ENCODE peak calls at places on chromosome 19, in six cellular contexts. U is HFF-Myc, E is adrenal gland, F is cardiac muscle cell, J is left lung, R is cardiac fibroblast. L is an unnamed sample.

GRCh38 chr19:43425567-43426392 is 11.1 kb downstream of the TEX101 start:
- DNase-seq in R (peak), U (no peak), J (no peak), E (peak), F (peak), L (no peak)

GRCh38 chr19:5389353-5389752 is 48.7 kb upstream of the PTPRS start:
- DNase-seq in E (no peak), F (no peak), R (no peak), J (no peak), U (no peak), L (no peak)

GRCh38 chr19:45275370-45275971 is 24.4 kb downstream of the MARK4 start:
- DNase-seq in E (no peak), J (no peak), F (no peak), R (no peak), U (peak), L (no peak)

GRCh38 chr19:40962460-40962961 is 28.6 kb upstream of the CYP2B6 start:
- DNase-seq in U (no peak), R (peak), E (no peak), J (no peak), F (no peak), L (peak)

GRCh38 chr19:28010656-28011055 is 1202.3 kb downstream of the UQCRFS1 start:
- DNase-seq in R (no peak), E (no peak), J (no peak), F (no peak), U (no peak), L (no peak)

GRCh38 chr19:5480427-5480836 is 25.2 kb downstream of the ZNRF4 start:
- DNase-seq in R (peak), U (no peak), J (no peak), E (peak), F (peak), L (no peak)

GRCh38 chr19:14003279-14004051 is 2.7 kb downstream of the RFX1 start:
- DNase-seq in U (no peak), E (no peak), R (no peak), F (no peak), J (no peak), L (no peak)

GRCh38 chr19:46513461-46514236 is 18.0 kb upstream of the PNMA8B start:
- DNase-seq in J (peak), E (peak), U (peak), R (peak), F (peak), L (peak)

GRCh38 chr19:47713046-47714021 is at the start of gene EHD2:
- DNase-seq in R (peak), F (peak), U (no peak), J (peak), E (peak), L (no peak)

GRCh38 chr19:28522545-28522922 is 690.4 kb downstream of the UQCRFS1 start:
- DNase-seq in R (no peak), F (no peak), E (no peak), U (no peak), J (no peak), L (no peak)

GRCh38 chr19:3508771-3509535 is 2.8 kb downstream of the FZR1 start:
- DNase-seq in J (no peak), E (no peak), U (no peak), R (no peak), F (no peak), L (no peak)

GRCh38 chr19:40416918-40417713 is 3.9 kb upstream of the PRX start:
- DNase-seq in E (no peak), J (no peak), U (no peak), R (peak), F (no peak), L (no peak)

GRCh38 chr19:35733180-35734125 is 8.8 kb downstream of the IGFLR1 start:
- DNase-seq in J (no peak), F (no peak), E (peak), R (no peak), U (no peak), L (no peak)

GRCh38 chr19:35734889-35735288 is 7.4 kb downstream of the IGFLR1 start:
- DNase-seq in J (no peak), E (no peak), F (no peak), U (no peak), R (no peak), L (no peak)

GRCh38 chr19:35732540-35733179 is 9.6 kb downstream of the IGFLR1 start:
- DNase-seq in J (no peak), U (no peak), F (no peak), E (no peak), R (no peak), L (no peak)

GRCh38 chr19:35731779-35732405 is 10.4 kb downstream of the IGFLR1 start:
- DNase-seq in J (no peak), R (no peak), U (no peak), E (no peak), F (no peak), L (no peak)

GRCh38 chr19:35734273-35734672 is 8.0 kb downstream of the IGFLR1 start:
- DNase-seq in E (no peak), J (no peak), R (no peak), U (no peak), F (no peak), L (no peak)
- TF ChIP-seq CTCF in E (no peak), J (no peak), R (no peak), U (no peak), F (no peak), L (no peak)

DNA sequence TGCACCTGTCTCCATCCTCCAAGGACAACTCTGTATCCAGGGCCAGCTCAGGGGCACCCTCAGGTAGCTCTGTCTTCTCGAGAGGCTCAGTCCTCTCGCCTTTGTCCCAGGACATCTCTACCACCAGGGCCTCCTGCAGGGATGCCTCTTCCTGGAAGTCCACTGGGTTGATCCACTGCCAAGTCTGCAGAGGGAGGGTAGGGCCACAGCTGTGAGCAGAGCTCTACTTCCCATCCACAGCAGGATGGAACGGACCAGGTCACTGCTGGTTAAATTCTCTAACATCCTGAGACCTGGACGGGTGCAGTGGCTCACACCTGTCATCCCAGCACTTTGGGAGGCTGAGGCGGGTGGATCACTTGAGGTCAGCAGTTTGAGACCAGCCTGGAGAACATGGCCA is 26.8 kb downstream of the IL12RB1 start:
- DNase-seq in R (no peak), U (no peak), F (no peak), E (no peak), J (no peak), L (no peak)
- H3K4me3 ChIP-seq in R (no peak), U (no peak), F (no peak), E (no peak), J (no peak), L (no peak)

GRCh38 chr19:16899566-16900075 is 10.8 kb downstream of the F2RL3 start:
- DNase-seq in U (no peak), F (peak), J (no peak), E (no peak), R (peak), L (no peak)
- TF ChIP-seq CTCF in U (peak), F (peak), J (peak), E (peak), R (peak), L (peak)

GRCh38 chr19:10565567-10566407 is at the start of gene KRI1:
- DNase-seq in F (peak), J (peak), U (peak), R (peak), E (peak), L (peak)

GRCh38 chr19:10567696-10568443 is 909 bp downstream of the CDKN2D start:
- DNase-seq in R (no peak), F (no peak), U (no peak), J (no peak), E (peak), L (no peak)

GRCh38 chr19:10568444-10568825 is 344 bp downstream of the CDKN2D start:
- DNase-seq in E (peak), J (no peak), R (no peak), F (no peak), U (no peak), L (no peak)

GRCh38 chr19:10566408-10566657 is 523 bp upstream of the KRI1 start:
- DNase-seq in U (no peak), R (no peak), F (no peak), E (no peak), J (no peak), L (no peak)

DNA sequence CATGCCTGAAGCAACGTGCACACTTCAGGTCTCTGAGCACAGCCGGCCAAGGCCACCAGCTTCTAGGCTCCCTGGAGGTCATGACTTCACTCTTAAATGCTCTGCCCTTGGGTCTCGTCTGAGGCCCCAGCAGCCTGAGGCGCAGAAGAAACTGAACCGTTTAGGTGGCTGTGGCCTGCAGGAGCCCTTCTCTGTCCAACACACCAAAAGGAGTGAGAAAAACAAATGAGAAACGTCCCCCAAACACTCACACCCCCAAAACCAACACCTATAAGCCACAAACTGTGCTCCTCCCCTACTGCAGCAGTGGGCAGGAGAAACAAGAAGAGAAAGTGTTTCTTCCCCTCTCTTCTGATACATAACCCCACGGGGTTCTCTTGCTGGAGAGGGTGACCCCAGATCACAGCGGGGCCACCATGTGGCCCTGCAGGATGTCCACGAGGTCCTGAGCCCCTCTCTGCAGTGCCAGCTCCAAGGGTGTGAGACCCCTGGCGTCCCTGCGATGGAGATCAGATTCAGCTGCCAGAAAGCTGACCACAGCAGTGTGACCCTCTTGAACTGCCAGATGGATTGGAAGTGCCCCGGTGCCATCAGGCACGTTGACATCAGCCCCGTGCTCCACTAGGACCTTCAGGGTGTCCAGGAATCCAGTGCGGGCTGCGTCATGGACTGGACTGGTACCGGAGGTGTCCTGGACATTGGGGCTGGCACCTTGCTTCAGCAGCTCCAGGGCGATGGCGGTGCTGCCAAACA is 1.0 kb upstream of the KRI1 start:
- DNase-seq in R (no peak), E (peak), F (no peak), U (no peak), J (no peak), L (no peak)
- H3K4me3 ChIP-seq in R (peak), E (no peak), F (no peak), U (peak), J (peak), L (peak)

DNA sequence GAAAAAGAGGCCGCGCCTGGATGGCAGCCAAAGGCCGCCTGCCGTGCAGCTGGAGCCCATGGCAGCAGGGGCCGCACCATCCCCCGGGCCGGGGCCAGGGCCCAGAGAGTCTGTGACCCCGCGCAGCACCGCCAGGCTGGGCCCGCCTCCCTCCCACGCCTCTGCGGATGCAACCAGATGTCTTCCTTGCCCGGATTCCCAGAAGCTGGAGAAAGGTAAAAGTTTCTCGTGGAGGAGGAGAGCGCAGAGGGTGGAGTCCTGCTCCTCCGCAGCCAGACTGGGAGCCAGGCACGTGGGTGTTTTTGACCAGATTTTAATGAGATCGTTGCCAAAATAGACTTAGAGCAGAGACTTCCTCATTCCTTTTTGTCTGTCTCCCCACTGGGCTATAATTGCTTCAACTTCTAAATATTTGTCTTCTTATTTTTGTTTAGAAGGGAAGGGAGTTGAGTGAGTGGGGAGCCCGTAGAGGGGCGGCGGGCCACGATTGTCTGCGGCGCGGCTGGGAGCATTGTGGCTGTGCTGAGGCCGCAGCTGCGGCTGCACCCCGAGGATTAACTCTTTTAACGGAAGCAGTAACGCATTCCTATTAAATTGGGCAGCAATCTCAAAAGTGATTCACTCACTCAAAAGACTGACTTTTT is 22.8 kb upstream of the NDUFS7 start:
- DNase-seq in U (peak), J (peak), R (peak), E (peak), F (no peak), L (peak)
- TF ChIP-seq CTCF in U (no peak), J (no peak), R (no peak), E (no peak), F (no peak), L (no peak)

GRCh38 chr19:32673573-32673972 is 1.4 kb downstream of the ANKRD27 start:
- DNase-seq in E (no peak), R (no peak), U (no peak), J (no peak), F (no peak), L (no peak)
- H3K4me3 ChIP-seq in E (no peak), R (no peak), U (peak), J (peak), F (no peak), L (no peak)